ENCODE peak calls at places on chromosome 6, in ten cellular contexts. One of them, this sample, is unnamed.

GRCh38 chr6:1044040-1044836 is 267.7 kb upstream of the FOXQ1 start:
- ATAC-seq in right cardiac atrium: no peak
- ATAC-seq in GM12878: no peak
- ATAC-seq in right lobe of liver: peak
- ATAC-seq in left lung: peak
- ATAC-seq in gastroesophageal sphincter: no peak
- ATAC-seq in activated naive CD8-positive, alpha-beta T cell treated with anti-CD3 and anti-CD28 coated beads, Interleukin-2, amount 50 U/mL, for 24 hours: no peak
- ATAC-seq in HCT116: no peak
- ATAC-seq in naive B cell: no peak
- ATAC-seq in Panc1: no peak
- ATAC-seq in this sample: no peak

GRCh38 chr6:42406296-42407280 is 45.1 kb downstream of the TRERF1 start:
- ATAC-seq in activated naive CD8-positive, alpha-beta T cell treated with anti-CD3 and anti-CD28 coated beads, Interleukin-2, amount 50 U/mL, for 24 hours: no peak
- ATAC-seq in HCT116: no peak
- ATAC-seq in naive B cell: no peak
- ATAC-seq in left lung: no peak
- ATAC-seq in gastroesophageal sphincter: no peak
- ATAC-seq in GM12878: no peak
- ATAC-seq in Panc1: no peak
- ATAC-seq in right lobe of liver: no peak
- ATAC-seq in right cardiac atrium: no peak
- ATAC-seq in this sample: no peak

GRCh38 chr6:54992789-54993188 is 146.2 kb downstream of the FAM83B start:
- ATAC-seq in right lobe of liver: no peak
- ATAC-seq in GM12878: peak
- ATAC-seq in gastroesophageal sphincter: peak
- ATAC-seq in left lung: no peak
- ATAC-seq in HCT116: peak
- ATAC-seq in right cardiac atrium: no peak
- ATAC-seq in Panc1: no peak
- ATAC-seq in activated naive CD8-positive, alpha-beta T cell treated with anti-CD3 and anti-CD28 coated beads, Interleukin-2, amount 50 U/mL, for 24 hours: no peak
- ATAC-seq in naive B cell: no peak
- ATAC-seq in this sample: no peak

GRCh38 chr6:129263117-129263516 is 380.2 kb downstream of the LAMA2 start:
- ATAC-seq in HCT116: no peak
- ATAC-seq in left lung: no peak
- ATAC-seq in gastroesophageal sphincter: no peak
- ATAC-seq in activated naive CD8-positive, alpha-beta T cell treated with anti-CD3 and anti-CD28 coated beads, Interleukin-2, amount 50 U/mL, for 24 hours: no peak
- ATAC-seq in naive B cell: no peak
- ATAC-seq in right lobe of liver: no peak
- ATAC-seq in right cardiac atrium: no peak
- ATAC-seq in Panc1: no peak
- ATAC-seq in GM12878: no peak
- ATAC-seq in this sample: no peak

GRCh38 chr6:118881440-118882313 is 12.3 kb upstream of the ASF1A start:
- ATAC-seq in right cardiac atrium: no peak
- ATAC-seq in left lung: no peak
- ATAC-seq in GM12878: peak
- ATAC-seq in HCT116: peak
- ATAC-seq in Panc1: peak
- ATAC-seq in activated naive CD8-positive, alpha-beta T cell treated with anti-CD3 and anti-CD28 coated beads, Interleukin-2, amount 50 U/mL, for 24 hours: no peak
- ATAC-seq in naive B cell: peak
- ATAC-seq in gastroesophageal sphincter: no peak
- ATAC-seq in right lobe of liver: no peak
- ATAC-seq in this sample: peak

GRCh38 chr6:157428418-157429202 is 47.6 kb downstream of the ZDHHC14 start:
- ATAC-seq in GM12878: no peak
- ATAC-seq in right cardiac atrium: no peak
- ATAC-seq in Panc1: peak
- ATAC-seq in gastroesophageal sphincter: no peak
- ATAC-seq in naive B cell: no peak
- ATAC-seq in left lung: no peak
- ATAC-seq in HCT116: peak
- ATAC-seq in right lobe of liver: no peak
- ATAC-seq in activated naive CD8-positive, alpha-beta T cell treated with anti-CD3 and anti-CD28 coated beads, Interleukin-2, amount 50 U/mL, for 24 hours: peak
- ATAC-seq in this sample: no peak

GRCh38 chr6:50925548-50925947 is 106.9 kb downstream of the TFAP2B start:
- ATAC-seq in naive B cell: no peak
- ATAC-seq in Panc1: no peak
- ATAC-seq in GM12878: no peak
- ATAC-seq in left lung: no peak
- ATAC-seq in HCT116: no peak
- ATAC-seq in activated naive CD8-positive, alpha-beta T cell treated with anti-CD3 and anti-CD28 coated beads, Interleukin-2, amount 50 U/mL, for 24 hours: no peak
- ATAC-seq in gastroesophageal sphincter: no peak
- ATAC-seq in right lobe of liver: no peak
- ATAC-seq in right cardiac atrium: no peak
- ATAC-seq in this sample: no peak

GRCh38 chr6:32825966-32826365 is 9.2 kb upstream of the HLA-DOB start:
- ATAC-seq in HCT116: peak
- ATAC-seq in gastroesophageal sphincter: peak
- ATAC-seq in left lung: peak
- ATAC-seq in right cardiac atrium: peak
- ATAC-seq in right lobe of liver: peak
- ATAC-seq in GM12878: peak
- ATAC-seq in Panc1: peak
- ATAC-seq in naive B cell: no peak
- ATAC-seq in activated naive CD8-positive, alpha-beta T cell treated with anti-CD3 and anti-CD28 coated beads, Interleukin-2, amount 50 U/mL, for 24 hours: no peak
- ATAC-seq in this sample: no peak

GRCh38 chr6:43276180-43277082 is 21.6 kb upstream of the SLC22A7 start:
- ATAC-seq in activated naive CD8-positive, alpha-beta T cell treated with anti-CD3 and anti-CD28 coated beads, Interleukin-2, amount 50 U/mL, for 24 hours: no peak
- ATAC-seq in Panc1: no peak
- ATAC-seq in right cardiac atrium: no peak
- ATAC-seq in naive B cell: peak
- ATAC-seq in GM12878: peak
- ATAC-seq in HCT116: no peak
- ATAC-seq in left lung: no peak
- ATAC-seq in gastroesophageal sphincter: no peak
- ATAC-seq in right lobe of liver: peak
- ATAC-seq in this sample: peak

GRCh38 chr6:21633511-21634109 is 40.1 kb downstream of the SOX4 start:
- ATAC-seq in Panc1: no peak
- ATAC-seq in right lobe of liver: no peak
- ATAC-seq in left lung: no peak
- ATAC-seq in GM12878: no peak
- ATAC-seq in HCT116: no peak
- ATAC-seq in activated naive CD8-positive, alpha-beta T cell treated with anti-CD3 and anti-CD28 coated beads, Interleukin-2, amount 50 U/mL, for 24 hours: no peak
- ATAC-seq in gastroesophageal sphincter: no peak
- ATAC-seq in naive B cell: no peak
- ATAC-seq in right cardiac atrium: no peak
- ATAC-seq in this sample: no peak

GRCh38 chr6:43725643-43726580 is 38.3 kb upstream of the MRPS18A start:
- ATAC-seq in gastroesophageal sphincter: no peak
- ATAC-seq in Panc1: no peak
- ATAC-seq in naive B cell: no peak
- ATAC-seq in right cardiac atrium: no peak
- ATAC-seq in HCT116: no peak
- ATAC-seq in GM12878: peak
- ATAC-seq in activated naive CD8-positive, alpha-beta T cell treated with anti-CD3 and anti-CD28 coated beads, Interleukin-2, amount 50 U/mL, for 24 hours: no peak
- ATAC-seq in right lobe of liver: no peak
- ATAC-seq in left lung: peak
- ATAC-seq in this sample: no peak

GRCh38 chr6:40177596-40177995 is 243.3 kb upstream of the MOCS1 start:
- ATAC-seq in Panc1: no peak
- ATAC-seq in right cardiac atrium: no peak
- ATAC-seq in right lobe of liver: no peak
- ATAC-seq in HCT116: no peak
- ATAC-seq in GM12878: no peak
- ATAC-seq in naive B cell: no peak
- ATAC-seq in activated naive CD8-positive, alpha-beta T cell treated with anti-CD3 and anti-CD28 coated beads, Interleukin-2, amount 50 U/mL, for 24 hours: no peak
- ATAC-seq in left lung: no peak
- ATAC-seq in gastroesophageal sphincter: no peak
- ATAC-seq in this sample: no peak

GRCh38 chr6:41187924-41188886 is 12.7 kb downstream of the TREML2 start:
- ATAC-seq in left lung: no peak
- ATAC-seq in right cardiac atrium: no peak
- ATAC-seq in naive B cell: no peak
- ATAC-seq in Panc1: no peak
- ATAC-seq in gastroesophageal sphincter: no peak
- ATAC-seq in activated naive CD8-positive, alpha-beta T cell treated with anti-CD3 and anti-CD28 coated beads, Interleukin-2, amount 50 U/mL, for 24 hours: no peak
- ATAC-seq in GM12878: no peak
- ATAC-seq in right lobe of liver: no peak
- ATAC-seq in HCT116: no peak
- ATAC-seq in this sample: no peak

GRCh38 chr6:41462980-41463930 is 82.9 kb upstream of the FOXP4 start:
- ATAC-seq in right cardiac atrium: peak
- ATAC-seq in GM12878: peak
- ATAC-seq in left lung: peak
- ATAC-seq in naive B cell: peak
- ATAC-seq in right lobe of liver: peak
- ATAC-seq in HCT116: peak
- ATAC-seq in activated naive CD8-positive, alpha-beta T cell treated with anti-CD3 and anti-CD28 coated beads, Interleukin-2, amount 50 U/mL, for 24 hours: no peak
- ATAC-seq in Panc1: peak
- ATAC-seq in gastroesophageal sphincter: peak
- ATAC-seq in this sample: peak

GRCh38 chr6:42598300-42598699 is 34.5 kb downstream of the UBR2 start:
- ATAC-seq in left lung: no peak
- ATAC-seq in naive B cell: no peak
- ATAC-seq in HCT116: no peak
- ATAC-seq in right cardiac atrium: no peak
- ATAC-seq in Panc1: no peak
- ATAC-seq in GM12878: no peak
- ATAC-seq in gastroesophageal sphincter: no peak
- ATAC-seq in right lobe of liver: no peak
- ATAC-seq in activated naive CD8-positive, alpha-beta T cell treated with anti-CD3 and anti-CD28 coated beads, Interleukin-2, amount 50 U/mL, for 24 hours: no peak
- ATAC-seq in this sample: no peak

GRCh38 chr6:16291739-16292138 is 53.4 kb downstream of the GMPR start:
- ATAC-seq in GM12878: no peak
- ATAC-seq in right cardiac atrium: no peak
- ATAC-seq in left lung: no peak
- ATAC-seq in Panc1: no peak
- ATAC-seq in right lobe of liver: no peak
- ATAC-seq in HCT116: no peak
- ATAC-seq in activated naive CD8-positive, alpha-beta T cell treated with anti-CD3 and anti-CD28 coated beads, Interleukin-2, amount 50 U/mL, for 24 hours: no peak
- ATAC-seq in gastroesophageal sphincter: no peak
- ATAC-seq in naive B cell: no peak
- ATAC-seq in this sample: no peak

GRCh38 chr6:47669684-47670515 is 28.5 kb upstream of the ADGRF4 start:
- ATAC-seq in activated naive CD8-positive, alpha-beta T cell treated with anti-CD3 and anti-CD28 coated beads, Interleukin-2, amount 50 U/mL, for 24 hours: no peak
- ATAC-seq in naive B cell: no peak
- ATAC-seq in Panc1: no peak
- ATAC-seq in right lobe of liver: no peak
- ATAC-seq in left lung: peak
- ATAC-seq in right cardiac atrium: no peak
- ATAC-seq in gastroesophageal sphincter: no peak
- ATAC-seq in HCT116: no peak
- ATAC-seq in GM12878: peak
- ATAC-seq in this sample: no peak

GRCh38 chr6:111845441-111845871 is 27.8 kb downstream of the FYN start:
- ATAC-seq in activated naive CD8-positive, alpha-beta T cell treated with anti-CD3 and anti-CD28 coated beads, Interleukin-2, amount 50 U/mL, for 24 hours: peak
- ATAC-seq in right lobe of liver: no peak
- ATAC-seq in HCT116: no peak
- ATAC-seq in right cardiac atrium: no peak
- ATAC-seq in gastroesophageal sphincter: no peak
- ATAC-seq in left lung: no peak
- ATAC-seq in GM12878: peak
- ATAC-seq in Panc1: no peak
- ATAC-seq in naive B cell: peak
- ATAC-seq in this sample: peak

GRCh38 chr6:157884756-157885155 is 61.7 kb downstream of the SNX9 start:
- ATAC-seq in right cardiac atrium: no peak
- ATAC-seq in HCT116: no peak
- ATAC-seq in activated naive CD8-positive, alpha-beta T cell treated with anti-CD3 and anti-CD28 coated beads, Interleukin-2, amount 50 U/mL, for 24 hours: no peak
- ATAC-seq in right lobe of liver: no peak
- ATAC-seq in GM12878: no peak
- ATAC-seq in naive B cell: no peak
- ATAC-seq in gastroesophageal sphincter: no peak
- ATAC-seq in left lung: no peak
- ATAC-seq in Panc1: no peak
- ATAC-seq in this sample: no peak

GRCh38 chr6:139173822-139174221 is 38.9 kb downstream of the HECA start:
- ATAC-seq in left lung: no peak
- ATAC-seq in naive B cell: no peak
- ATAC-seq in right cardiac atrium: no peak
- ATAC-seq in gastroesophageal sphincter: no peak
- ATAC-seq in Panc1: no peak
- ATAC-seq in activated naive CD8-positive, alpha-beta T cell treated with anti-CD3 and anti-CD28 coated beads, Interleukin-2, amount 50 U/mL, for 24 hours: no peak
- ATAC-seq in GM12878: no peak
- ATAC-seq in right lobe of liver: no peak
- ATAC-seq in HCT116: no peak
- ATAC-seq in this sample: no peak

GRCh38 chr6:157596886-157597285 is 215.9 kb downstream of the ZDHHC14 start:
- ATAC-seq in activated naive CD8-positive, alpha-beta T cell treated with anti-CD3 and anti-CD28 coated beads, Interleukin-2, amount 50 U/mL, for 24 hours: no peak
- ATAC-seq in HCT116: no peak
- ATAC-seq in GM12878: no peak
- ATAC-seq in left lung: no peak
- ATAC-seq in right cardiac atrium: no peak
- ATAC-seq in naive B cell: no peak
- ATAC-seq in right lobe of liver: no peak
- ATAC-seq in gastroesophageal sphincter: no peak
- ATAC-seq in Panc1: no peak
- ATAC-seq in this sample: no peak

GRCh38 chr6:150228067-150228733 is 85.4 kb downstream of the PPP1R14C start:
- ATAC-seq in GM12878: no peak
- ATAC-seq in Panc1: no peak
- ATAC-seq in right lobe of liver: no peak
- ATAC-seq in left lung: no peak
- ATAC-seq in right cardiac atrium: peak
- ATAC-seq in gastroesophageal sphincter: no peak
- ATAC-seq in activated naive CD8-positive, alpha-beta T cell treated with anti-CD3 and anti-CD28 coated beads, Interleukin-2, amount 50 U/mL, for 24 hours: no peak
- ATAC-seq in HCT116: no peak
- ATAC-seq in naive B cell: no peak
- ATAC-seq in this sample: no peak

GRCh38 chr6:73558624-73559398 is 38.0 kb upstream of the EEF1A1 start:
- ATAC-seq in HCT116: peak
- ATAC-seq in left lung: no peak
- ATAC-seq in right cardiac atrium: no peak
- ATAC-seq in GM12878: peak
- ATAC-seq in gastroesophageal sphincter: no peak
- ATAC-seq in naive B cell: no peak
- ATAC-seq in Panc1: peak
- ATAC-seq in activated naive CD8-positive, alpha-beta T cell treated with anti-CD3 and anti-CD28 coated beads, Interleukin-2, amount 50 U/mL, for 24 hours: no peak
- ATAC-seq in right lobe of liver: no peak
- ATAC-seq in this sample: peak